ENCODE peak calls at places on chromosomes 13 and 19, in four cellular contexts. O is stimulated activated CD4-positive, alpha-beta T cell treated with anti-CD3 and anti-CD28 coated beads, Interleukin-15, amount 100 ng/mL, for 1 hour; X is NCI-H2081 treated with DMSO at 0.1 percent for 48 hours; H is A673. Z is an unnamed sample.
A peak's percentile ranks its signal among the peaks of the same experiment; 100 is the strongest.

GRCh38 chr19:17353386-17353785 is 16.0 kb downstream of the GTPBP3 start:
- DNase-seq in H (no peak), O (no peak), X (no peak), Z (no peak)

GRCh38 chr13:46492946-46493345 is 60.0 kb upstream of the LRCH1 start:
- DNase-seq in O (no peak), X (no peak), H (peak; percentile 74), Z (no peak)

GRCh38 chr13:108895220-108895704 is 265.9 kb downstream of the MYO16 start:
- DNase-seq in O (no peak), X (no peak), H (peak; percentile 74), Z (no peak)

GRCh38 chr13:114264886-114265611 is 16.4 kb upstream of the UPF3A start:
- DNase-seq in H (no peak), O (no peak), X (no peak), Z (no peak)

GRCh38 chr19:5121286-5122120 is 152.6 kb downstream of the KDM4B start:
- DNase-seq in X (no peak), O (no peak), H (no peak), Z (no peak)

GRCh38 chr13:24709186-24709913 is 29.1 kb downstream of the ATP12A start:
- DNase-seq in H (no peak), X (no peak), O (no peak), Z (no peak)

GRCh38 chr19:41192574-41193419 is at the start of gene CYP2S1:
- DNase-seq in H (no peak), X (no peak), O (no peak), Z (no peak)

GRCh38 chr13:43441916-43442315 is 344.9 kb downstream of the ENOX1 start:
- DNase-seq in O (no peak), X (no peak), H (no peak), Z (no peak)

GRCh38 chr19:55223291-55224037 is 5.1 kb downstream of the TMEM86B start:
- DNase-seq in X (no peak), H (no peak), O (no peak), Z (no peak)

GRCh38 chr13:73189365-73189764 is 130.6 kb downstream of the KLF5 start:
- DNase-seq in X (no peak), H (no peak), O (no peak), Z (no peak)

GRCh38 chr13:76783798-76784197 is 102.4 kb downstream of the KCTD12 start:
- DNase-seq in X (peak; percentile 3), H (no peak), O (no peak), Z (no peak)

GRCh38 chr19:1981253-1981652 is 34.3 kb downstream of the BTBD2 start:
- DNase-seq in X (no peak), O (no peak), H (no peak), Z (no peak)

GRCh38 chr19:31135841-31136240 is 213.4 kb downstream of the TSHZ3 start:
- DNase-seq in O (no peak), H (no peak), X (no peak), Z (no peak)

GRCh38 chr13:99385161-99385560 is 78.0 kb upstream of the GPR183 start:
- DNase-seq in H (no peak), X (no peak), O (no peak), Z (no peak)

GRCh38 chr13:28716511-28716910 is 2.3 kb downstream of the SLC46A3 start:
- DNase-seq in X (no peak), H (no peak), O (no peak), Z (peak; percentile 35)

GRCh38 chr13:92959790-92960189 is 266.8 kb upstream of the GPC6 start:
- DNase-seq in X (no peak), O (no peak), H (no peak), Z (no peak)

GRCh38 chr19:31451686-31452325 is 102.6 kb upstream of the TSHZ3 start:
- DNase-seq in H (no peak), O (no peak), X (no peak), Z (no peak)

GRCh38 chr19:58543826-58544590 is at the start of gene TRIM28:
- DNase-seq in O (peak; percentile 100), X (no peak), H (peak; percentile 100), Z (peak; percentile 98)

Z was measured in PC-9.